ENCODE peak calls at places on chromosome 20, in nine cellular contexts. A, Q, U, W, X, Z, P, L and N are unnamed samples.

GRCh38 chr20:63121749-63122405 is 94.1 kb downstream of the YTHDF1 start:
- DNase-seq in Z (no peak), W (no peak), P (peak), Q (peak), U (no peak), L (no peak), A (no peak), X (no peak), N (no peak)

GRCh38 chr20:44734938-44735337 is 10.7 kb upstream of the KCNK15 start:
- DNase-seq in L (no peak), Q (peak), X (peak), P (peak), W (no peak), U (no peak), Z (peak), A (no peak), N (no peak)

GRCh38 chr20:12371955-12372354 is 454.3 kb downstream of the BTBD3 start:
- DNase-seq in P (no peak), Z (no peak), Q (no peak), W (no peak), U (no peak), X (no peak), A (no peak), L (no peak), N (no peak)

GRCh38 chr20:57428611-57429496 is 37.7 kb downstream of the RBM38 start:
- DNase-seq in Z (no peak), W (no peak), U (no peak), Q (no peak), A (no peak), X (no peak), L (no peak), P (no peak), N (no peak)

GRCh38 chr20:20712004-20712473 is 405 bp downstream of the RALGAPA2 start:
- DNase-seq in Z (peak), P (no peak), X (no peak), Q (no peak), U (no peak), W (no peak), L (peak), A (no peak), N (no peak)

GRCh38 chr20:38628580-38629470 is 27.2 kb downstream of the ARHGAP40 start:
- DNase-seq in Q (no peak), P (no peak), Z (no peak), U (no peak), L (no peak), X (peak), A (no peak), W (no peak), N (no peak)

GRCh38 chr20:36579996-36580545 is 6.7 kb downstream of the TGIF2 start:
- DNase-seq in A (peak), U (no peak), L (no peak), Z (no peak), P (no peak), X (no peak), Q (no peak), W (peak), N (no peak)

GRCh38 chr20:4369119-4369797 is 352.5 kb upstream of the PRND start:
- DNase-seq in U (no peak), L (no peak), A (no peak), P (no peak), W (no peak), Q (no peak), Z (no peak), X (no peak), N (no peak)

GRCh38 chr20:38961530-38962043 is 557 bp upstream of the DHX35 start:
- DNase-seq in Z (no peak), A (peak), P (no peak), W (no peak), U (peak), Q (no peak), L (no peak), X (peak), N (no peak)

GRCh38 chr20:37223053-37223452 is 38.6 kb downstream of the GHRH start:
- DNase-seq in P (no peak), W (peak), U (peak), Z (peak), A (no peak), Q (no peak), L (no peak), X (no peak), N (no peak)

GRCh38 chr20:40999841-41000240 is 28.8 kb upstream of the TOP1 start:
- DNase-seq in X (no peak), Z (no peak), P (no peak), L (no peak), A (no peak), Q (no peak), U (no peak), W (no peak), N (no peak)

GRCh38 chr20:63698739-63699465 is 2.5 kb downstream of the TNFRSF6B start:
- DNase-seq in W (peak), P (peak), A (peak), Z (no peak), L (no peak), X (peak), Q (peak), U (no peak), N (no peak)

GRCh38 chr20:53728359-53728758 is 134.7 kb upstream of the ZNF217 start:
- DNase-seq in P (no peak), Q (no peak), A (no peak), X (no peak), U (no peak), Z (no peak), L (no peak), W (no peak), N (no peak)

GRCh38 chr20:32325706-32326506 is 32.2 kb upstream of the ASXL1 start:
- DNase-seq in Z (no peak), W (peak), A (no peak), U (no peak), L (no peak), X (peak), P (no peak), Q (no peak), N (no peak)

GRCh38 chr20:5041433-5041832 is 40.1 kb upstream of the SLC23A2 start:
- DNase-seq in U (no peak), W (peak), X (no peak), P (peak), Q (no peak), Z (no peak), A (no peak), L (no peak), N (no peak)

GRCh38 chr20:46559685-46560440 is 9.4 kb upstream of the OCSTAMP start:
- DNase-seq in W (no peak), X (peak), L (no peak), Q (no peak), A (no peak), Z (no peak), P (no peak), U (no peak), N (no peak)
- TF ChIP-seq CTCF in W (no peak), X (peak), L (no peak), Q (no peak), A (no peak), Z (no peak), P (peak), U (no peak), N (no peak)

DNA sequence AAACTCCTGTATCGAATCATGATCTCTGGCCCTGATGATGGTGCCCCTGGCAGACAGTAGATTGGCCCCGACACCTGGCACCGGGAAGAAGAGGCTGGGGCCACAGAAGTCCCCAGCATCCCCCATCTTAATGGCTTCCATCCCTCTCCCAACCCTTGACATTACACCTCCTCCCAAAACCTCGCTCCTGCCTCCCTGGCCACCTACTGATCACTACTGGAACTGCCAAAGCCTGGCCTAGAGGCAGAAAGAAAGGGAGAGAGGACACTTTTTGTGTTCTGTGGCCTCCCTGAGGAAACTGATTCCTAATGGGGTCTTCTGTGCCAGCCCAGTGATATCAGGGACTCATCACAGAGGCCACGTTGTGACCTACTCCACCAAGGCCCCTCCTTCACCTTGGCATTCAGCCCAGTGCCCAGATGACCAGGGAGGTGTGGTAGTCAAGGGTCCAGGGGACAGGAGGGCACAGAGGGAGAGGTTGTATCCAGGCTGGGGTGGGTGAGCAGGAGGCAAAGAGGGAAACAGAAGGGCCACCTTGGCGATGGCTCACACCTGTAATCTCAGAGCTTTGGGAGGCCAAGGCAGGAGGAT is 6.1 kb downstream of the C20orf173 start:
- DNase-seq in A (no peak), W (no peak), P (peak), U (peak), Q (no peak), X (peak), L (no peak), Z (no peak), N (no peak)
- TF ChIP-seq CTCF in A (peak), W (peak), P (peak), U (peak), Q (peak), X (peak), L (peak), Z (peak), N (no peak)

GRCh38 chr20:6819599-6819998 is 52.1 kb downstream of the BMP2 start:
- DNase-seq in U (no peak), Z (peak), L (no peak), P (no peak), A (no peak), X (peak), Q (no peak), W (no peak), N (no peak)
- TF ChIP-seq CTCF in U (no peak), Z (peak), L (peak), P (peak), A (no peak), X (no peak), Q (peak), W (peak), N (no peak)

GRCh38 chr20:42549496-42549895 is 640.2 kb downstream of the PTPRT start:
- DNase-seq in P (no peak), Z (no peak), W (no peak), U (no peak), Q (no peak), A (no peak), X (no peak), L (no peak), N (peak)

GRCh38 chr20:42544926-42545325 is 644.8 kb downstream of the PTPRT start:
- DNase-seq in A (no peak), U (no peak), P (no peak), Q (no peak), W (no peak), X (no peak), L (no peak), Z (no peak), N (peak)
- TF ChIP-seq CTCF in A (no peak), U (no peak), P (no peak), Q (no peak), W (no peak), X (no peak), L (no peak), Z (no peak), N (no peak)

DNA sequence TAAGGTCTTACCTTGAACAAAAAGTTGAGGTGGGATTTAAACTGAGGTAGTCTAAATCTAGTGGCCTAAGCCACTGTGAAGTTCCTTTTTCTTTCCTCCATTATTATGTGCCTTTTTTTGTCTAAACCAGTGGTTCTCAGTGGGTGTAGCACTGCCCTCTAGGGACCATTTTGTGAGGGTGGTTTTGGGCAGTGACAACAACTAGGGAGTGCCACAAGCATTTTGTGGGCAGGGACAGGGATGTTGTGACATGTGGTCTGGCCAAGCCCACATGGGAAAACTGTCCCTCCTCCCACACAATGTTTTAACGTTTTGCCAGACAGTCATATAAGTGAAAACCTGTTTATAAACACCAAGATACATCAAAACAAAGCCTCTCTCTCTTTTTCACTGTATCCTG is 899.4 kb upstream of the FLRT3 start:
- DNase-seq in U (peak), Q (no peak), X (peak), L (no peak), A (no peak), W (peak), P (peak), Z (no peak), N (no peak)
- TF ChIP-seq CTCF in U (peak), Q (no peak), X (no peak), L (peak), A (no peak), W (peak), P (peak), Z (peak), N (no peak)